ENCODE peak calls at places on chromosomes 12 and 14, in four cellular contexts. Q, X, J and H are unnamed samples.

GRCh38 chr12:105384220-105384619 is 53.7 kb downstream of the C12orf75 start:
- DNase-seq in Q (no peak), X (no peak), J (no peak), H (no peak)

GRCh38 chr14:89598548-89599186 is 181.6 kb upstream of the FOXN3 start:
- DNase-seq in Q (no peak), X (peak), J (peak), H (peak)

GRCh38 chr14:104818714-104819161 is 17.8 kb downstream of the ZBTB42 start:
- DNase-seq in Q (peak), X (no peak), J (no peak), H (no peak)

GRCh38 chr14:65141523-65141922 is 39.2 kb upstream of the MAX start:
- DNase-seq in Q (no peak), X (no peak), J (no peak), H (no peak)

GRCh38 chr14:71711619-71712018 is 220.6 kb upstream of the RGS6 start:
- DNase-seq in Q (no peak), X (no peak), J (peak), H (no peak)

GRCh38 chr14:75277796-75278421 is 719 bp upstream of the FOS start:
- DNase-seq in Q (no peak), X (no peak), J (no peak), H (peak)

GRCh38 chr14:67941456-67942018 is 122.0 kb downstream of the RAD51B start:
- DNase-seq in Q (no peak), X (no peak), J (peak), H (no peak)

GRCh38 chr12:23084236-23084995 is 459.4 kb downstream of the ETNK1 start:
- DNase-seq in Q (no peak), X (no peak), J (peak), H (peak)

GRCh38 chr14:60561845-60562746 is 53.1 kb downstream of the SIX6 start:
- DNase-seq in Q (peak), X (peak), J (peak), H (peak)

GRCh38 chr12:77324763-77325468 is 259.5 kb upstream of the E2F7 start:
- DNase-seq in Q (peak), X (peak), J (peak), H (peak)

GRCh38 chr12:43872396-43872795 is 36.5 kb downstream of the TMEM117 start:
- DNase-seq in Q (no peak), X (no peak), J (no peak), H (no peak)

GRCh38 chr12:119179335-119180021 is 747 bp downstream of the HSPB8 start:
- DNase-seq in Q (peak), X (no peak), J (peak), H (peak)

GRCh38 chr12:93572712-93573551 is 457 bp downstream of the SOCS2 start:
- DNase-seq in Q (no peak), X (no peak), J (no peak), H (no peak)

GRCh38 chr14:93207468-93208308 is 632 bp downstream of the UBR7 start:
- DNase-seq in Q (peak), X (peak), J (peak), H (peak)

GRCh38 chr12:22700126-22700525 is 75.2 kb downstream of the ETNK1 start:
- DNase-seq in Q (no peak), X (no peak), J (no peak), H (no peak)

GRCh38 chr14:34175574-34175973 is 224.7 kb upstream of the EGLN3 start:
- DNase-seq in Q (no peak), X (peak), J (no peak), H (no peak)